ENCODE peak calls at places on chromosomes 12 and 14, in five cellular contexts. T is heart left ventricle, Z is uterus, D is sigmoid colon, A is body of pancreas. F is an unnamed sample.
A peak's percentile ranks its signal among the peaks of the same experiment; 100 is the strongest.

GRCh38 chr14:24741871-24742270 is 107.9 kb upstream of the GZMB start:
- DNase-seq in Z (no peak), T (no peak), A (no peak), D (no peak), F (no peak)

GRCh38 chr14:38867561-38868150 is 235.4 kb downstream of the SEC23A start:
- DNase-seq in A (peak; percentile 87), D (peak; percentile 77), Z (peak; percentile 32), T (peak; percentile 72), F (peak; percentile 12)

GRCh38 chr14:99183716-99184115 is 88.3 kb downstream of the BCL11B start:
- DNase-seq in T (no peak), D (peak; percentile 56), Z (no peak), A (no peak), F (no peak)

GRCh38 chr14:44462372-44462771 is 44.7 kb downstream of the FSCB start:
- DNase-seq in T (no peak), Z (no peak), A (no peak), D (no peak), F (no peak)

GRCh38 chr14:67343601-67344230 is 15.9 kb downstream of the ATP6V1D start:
- DNase-seq in Z (no peak), T (no peak), A (no peak), D (no peak), F (no peak)

GRCh38 chr12:87847147-87847546 is 182.1 kb downstream of the C12orf50 start:
- DNase-seq in T (no peak), D (no peak), Z (no peak), A (no peak), F (no peak)

GRCh38 chr14:50659327-50659974 is 8.7 kb downstream of the SAV1 start:
- DNase-seq in A (peak; percentile 81), T (peak; percentile 34), D (no peak), Z (no peak), F (no peak)

GRCh38 chr12:3704512-3705348 is 48.2 kb downstream of the CRACR2A start:
- DNase-seq in A (no peak), D (no peak), Z (peak; percentile 32), T (peak; percentile 23), F (no peak)

GRCh38 chr12:96227365-96228106 is 33.4 kb downstream of the ELK3 start:
- DNase-seq in D (no peak), Z (no peak), A (no peak), T (no peak), F (no peak)

GRCh38 chr14:77307099-77307496 is 13.6 kb downstream of the POMT2 start:
- DNase-seq in T (no peak), A (no peak), D (no peak), Z (no peak), F (no peak)

GRCh38 chr14:74961238-74961911 is 6.0 kb upstream of the PGF start:
- DNase-seq in T (no peak), Z (no peak), A (no peak), D (no peak), F (no peak)

GRCh38 chr12:54164402-54165145 is 24.2 kb downstream of the SMUG1 start:
- DNase-seq in A (no peak), T (no peak), D (no peak), Z (no peak), F (no peak)

GRCh38 chr14:69634871-69635270 is 23.5 kb downstream of the SUSD6 start:
- DNase-seq in T (no peak), A (no peak), D (no peak), Z (no peak), F (no peak)

GRCh38 chr14:30322819-30323218 is 236.1 kb upstream of the G2E3 start:
- DNase-seq in Z (no peak), T (no peak), A (no peak), D (no peak), F (no peak)

GRCh38 chr12:32864731-32865130 is 31.8 kb downstream of the PKP2 start:
- DNase-seq in D (no peak), A (no peak), T (no peak), Z (no peak), F (no peak)

GRCh38 chr12:40263616-40264409 is 39.0 kb downstream of the LRRK2 start:
- DNase-seq in A (no peak), Z (no peak), T (no peak), D (no peak), F (no peak)

GRCh38 chr14:102234331-102235264 is 70.4 kb downstream of the MOK start:
- DNase-seq in A (no peak), D (no peak), T (no peak), Z (peak; percentile 34), F (no peak)

GRCh38 chr12:95582230-95583058 is 31.2 kb upstream of the USP44 start:
- DNase-seq in A (no peak), D (no peak), T (no peak), Z (no peak), F (no peak)

GRCh38 chr12:110280784-110281548 is at the start of gene ATP2A2:
- DNase-seq in Z (peak; percentile 90), D (peak; percentile 94), T (peak; percentile 92), A (peak; percentile 92), F (peak; percentile 88)
- TF ChIP-seq POLR2A in Z (peak; percentile 90), D (peak; percentile 79), T (peak; percentile 71), A (peak; percentile 72), F (peak; percentile 79)

DNA sequence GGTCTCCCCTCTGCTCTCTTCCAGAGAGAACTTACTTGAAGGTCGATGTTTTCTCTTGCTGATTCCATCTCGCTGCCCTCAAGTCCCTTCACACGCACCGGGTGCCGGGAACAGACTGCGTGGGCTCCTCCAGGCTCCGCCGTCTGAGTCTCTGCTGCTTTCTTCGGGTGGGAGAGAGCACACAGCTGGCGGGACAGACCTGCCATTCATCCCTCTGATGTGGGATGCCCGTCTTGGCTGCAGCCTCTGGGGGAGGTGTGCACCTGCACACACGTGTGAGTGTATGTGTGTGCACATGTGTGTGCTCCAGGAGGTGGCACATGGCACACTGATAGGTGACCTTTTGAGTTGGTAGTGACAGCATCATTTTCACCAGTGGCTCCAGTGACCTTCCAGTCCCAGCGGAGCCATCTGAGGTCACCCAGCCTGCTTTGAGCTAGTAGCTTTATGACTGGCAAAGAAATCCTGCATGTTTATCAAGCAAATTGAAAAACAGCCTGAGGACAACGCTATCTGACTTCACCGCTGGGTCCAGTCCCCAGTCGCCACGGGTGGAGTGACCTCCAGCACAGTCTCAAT is at the start of gene NINJ2:
- DNase-seq in Z (no peak), A (no peak), D (no peak), T (no peak), F (no peak)
- TF ChIP-seq POLR2A in Z (no peak), A (no peak), D (no peak), T (no peak), F (no peak)

GRCh38 chr14:23320584-23321571 is at the start of gene PABPN1:
- DNase-seq in T (peak; percentile 99), Z (peak; percentile 99), D (peak; percentile 100), A (peak; percentile 99), F (peak; percentile 88)
- TF ChIP-seq POLR2A in T (no peak), Z (peak; percentile 84), D (peak; percentile 6), A (peak; percentile 58), F (peak; percentile 92)

GRCh38 chr14:59870277-59871165 is at the start of gene RTN1:
- DNase-seq in A (peak; percentile 69), Z (peak; percentile 20), T (peak; percentile 48), D (peak; percentile 71), F (peak; percentile 39)
- TF ChIP-seq POLR2A in A (peak; percentile 21), Z (no peak), T (no peak), D (no peak), F (no peak)

DNA sequence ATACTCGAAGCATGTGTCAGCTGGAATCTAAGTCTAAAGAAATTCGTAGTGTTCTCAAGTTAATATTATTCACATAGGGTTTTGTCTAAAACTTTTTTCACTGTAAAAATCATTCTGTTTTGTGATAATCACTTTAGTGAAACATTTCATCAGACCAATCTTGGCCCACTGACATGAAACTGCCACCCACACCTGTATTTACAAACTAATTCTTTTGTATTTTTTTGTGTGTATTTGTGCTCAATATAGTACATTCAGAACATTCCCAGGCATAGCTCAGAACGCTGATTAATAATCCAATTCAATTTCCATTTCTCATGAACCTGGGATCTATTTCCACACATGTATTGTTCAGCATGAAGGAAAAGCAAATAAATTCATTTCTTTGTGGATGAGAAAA is 191.7 kb downstream of the RASSF9 start:
- DNase-seq in A (peak; percentile 41), T (no peak), Z (no peak), D (no peak), F (no peak)
- TF ChIP-seq POLR2A in A (no peak), T (no peak), Z (no peak), D (no peak), F (no peak)

GRCh38 chr12:49673446-49674317 is 33.5 kb downstream of the FMNL3 start:
- DNase-seq in D (peak; percentile 98), A (peak; percentile 92), Z (peak; percentile 93), T (peak; percentile 95), F (no peak)
- TF ChIP-seq POLR2A in D (peak; percentile 54), A (peak; percentile 73), Z (peak; percentile 93), T (peak; percentile 34), F (no peak)

GRCh38 chr14:84410344-84410743 is 1119.6 kb upstream of the FLRT2 start:
- DNase-seq in A (no peak), Z (no peak), D (no peak), T (no peak), F (no peak)
- TF ChIP-seq POLR2A in A (no peak), Z (no peak), D (no peak), T (no peak), F (no peak)

GRCh38 chr12:122834921-122835692 is at the start of gene HIP1R:
- DNase-seq in T (no peak), Z (no peak), A (peak; percentile 69), D (peak; percentile 69), F (peak; percentile 73)
- TF ChIP-seq POLR2A in T (no peak), Z (no peak), A (no peak), D (no peak), F (no peak)

GRCh38 chr12:6383572-6384498 is at the start of gene LTBR:
- DNase-seq in Z (peak; percentile 97), A (peak; percentile 96), D (peak; percentile 99), T (peak; percentile 97), F (peak; percentile 55)
- TF ChIP-seq POLR2A in Z (peak; percentile 60), A (peak; percentile 85), D (peak; percentile 82), T (no peak), F (no peak)